ENCODE peak calls at places on chromosomes 13 and 19, in ten cellular contexts. One of them, this sample, is unnamed.

GRCh38 chr19:21233691-21234090 is 91.9 kb downstream of the ZNF431 start:
- DNase-seq in tibial artery: no peak
- DNase-seq in CD8-positive, alpha-beta T cell: no peak
- DNase-seq in fibroblast of mammary gland: no peak
- DNase-seq in AG04450: no peak
- DNase-seq in IMR-90: no peak
- DNase-seq in Panc1: no peak
- DNase-seq in transverse colon: no peak
- DNase-seq in cardiac muscle cell: no peak
- DNase-seq in GM12865: no peak
- DNase-seq in this sample: no peak

GRCh38 chr19:15461694-15462093 is 2.6 kb downstream of the RASAL3 start:
- DNase-seq in CD8-positive, alpha-beta T cell: no peak
- DNase-seq in IMR-90: no peak
- DNase-seq in transverse colon: no peak
- DNase-seq in tibial artery: no peak
- DNase-seq in AG04450: no peak
- DNase-seq in Panc1: no peak
- DNase-seq in fibroblast of mammary gland: no peak
- DNase-seq in GM12865: no peak
- DNase-seq in cardiac muscle cell: no peak
- DNase-seq in this sample: no peak

GRCh38 chr13:43303040-43303729 is 279.8 kb downstream of the DNAJC15 start:
- DNase-seq in CD8-positive, alpha-beta T cell: no peak
- DNase-seq in Panc1: no peak
- DNase-seq in GM12865: peak
- DNase-seq in AG04450: no peak
- DNase-seq in IMR-90: peak
- DNase-seq in transverse colon: peak
- DNase-seq in tibial artery: peak
- DNase-seq in cardiac muscle cell: peak
- DNase-seq in fibroblast of mammary gland: peak
- DNase-seq in this sample: no peak

GRCh38 chr13:26872444-26873173 is 112.0 kb upstream of the GPR12 start:
- DNase-seq in cardiac muscle cell: peak
- DNase-seq in Panc1: peak
- DNase-seq in fibroblast of mammary gland: peak
- DNase-seq in AG04450: no peak
- DNase-seq in tibial artery: no peak
- DNase-seq in transverse colon: peak
- DNase-seq in GM12865: peak
- DNase-seq in CD8-positive, alpha-beta T cell: peak
- DNase-seq in IMR-90: peak
- DNase-seq in this sample: no peak

GRCh38 chr13:43939149-43939548 is 59.4 kb downstream of the LACC1 start:
- DNase-seq in tibial artery: no peak
- DNase-seq in Panc1: no peak
- DNase-seq in IMR-90: no peak
- DNase-seq in transverse colon: no peak
- DNase-seq in GM12865: no peak
- DNase-seq in AG04450: no peak
- DNase-seq in CD8-positive, alpha-beta T cell: no peak
- DNase-seq in cardiac muscle cell: no peak
- DNase-seq in fibroblast of mammary gland: no peak
- DNase-seq in this sample: no peak

GRCh38 chr19:13252569-13253335 is 102.5 kb downstream of the IER2 start:
- DNase-seq in fibroblast of mammary gland: no peak
- DNase-seq in tibial artery: no peak
- DNase-seq in IMR-90: no peak
- DNase-seq in GM12865: no peak
- DNase-seq in transverse colon: no peak
- DNase-seq in cardiac muscle cell: no peak
- DNase-seq in CD8-positive, alpha-beta T cell: no peak
- DNase-seq in Panc1: no peak
- DNase-seq in AG04450: no peak
- DNase-seq in this sample: no peak

GRCh38 chr19:38658462-38659306 is 11.2 kb downstream of the ACTN4 start:
- DNase-seq in AG04450: peak
- DNase-seq in IMR-90: peak
- DNase-seq in fibroblast of mammary gland: peak
- DNase-seq in Panc1: peak
- DNase-seq in GM12865: no peak
- DNase-seq in CD8-positive, alpha-beta T cell: no peak
- DNase-seq in transverse colon: peak
- DNase-seq in tibial artery: peak
- DNase-seq in cardiac muscle cell: peak
- DNase-seq in this sample: no peak

GRCh38 chr13:31073859-31074718 is 87.6 kb downstream of the HSPH1 start:
- DNase-seq in AG04450: no peak
- DNase-seq in tibial artery: no peak
- DNase-seq in IMR-90: peak
- DNase-seq in Panc1: no peak
- DNase-seq in GM12865: peak
- DNase-seq in CD8-positive, alpha-beta T cell: no peak
- DNase-seq in transverse colon: no peak
- DNase-seq in fibroblast of mammary gland: peak
- DNase-seq in cardiac muscle cell: no peak
- DNase-seq in this sample: no peak

GRCh38 chr19:45446295-45446694 is 21.5 kb upstream of the FOSB start:
- DNase-seq in GM12865: peak
- DNase-seq in tibial artery: no peak
- DNase-seq in IMR-90: peak
- DNase-seq in fibroblast of mammary gland: peak
- DNase-seq in cardiac muscle cell: no peak
- DNase-seq in AG04450: no peak
- DNase-seq in CD8-positive, alpha-beta T cell: no peak
- DNase-seq in Panc1: no peak
- DNase-seq in transverse colon: no peak
- DNase-seq in this sample: no peak

GRCh38 chr19:45443462-45444317 is 20.0 kb upstream of the ERCC1 start:
- DNase-seq in tibial artery: peak
- DNase-seq in GM12865: peak
- DNase-seq in CD8-positive, alpha-beta T cell: peak
- DNase-seq in cardiac muscle cell: peak
- DNase-seq in IMR-90: peak
- DNase-seq in Panc1: no peak
- DNase-seq in AG04450: no peak
- DNase-seq in transverse colon: peak
- DNase-seq in fibroblast of mammary gland: peak
- DNase-seq in this sample: peak

GRCh38 chr19:45442927-45443461 is 19.3 kb upstream of the ERCC1 start:
- DNase-seq in AG04450: no peak
- DNase-seq in tibial artery: peak
- DNase-seq in CD8-positive, alpha-beta T cell: peak
- DNase-seq in transverse colon: peak
- DNase-seq in Panc1: no peak
- DNase-seq in fibroblast of mammary gland: peak
- DNase-seq in cardiac muscle cell: no peak
- DNase-seq in GM12865: peak
- DNase-seq in IMR-90: peak
- DNase-seq in this sample: no peak

GRCh38 chr19:45445139-45445538 is 21.4 kb upstream of the ERCC1 start:
- DNase-seq in AG04450: no peak
- DNase-seq in GM12865: no peak
- DNase-seq in fibroblast of mammary gland: no peak
- DNase-seq in CD8-positive, alpha-beta T cell: no peak
- DNase-seq in tibial artery: no peak
- DNase-seq in transverse colon: no peak
- DNase-seq in Panc1: no peak
- DNase-seq in cardiac muscle cell: no peak
- DNase-seq in IMR-90: no peak
- DNase-seq in this sample: no peak

GRCh38 chr19:45444318-45445041 is 20.8 kb upstream of the ERCC1 start:
- DNase-seq in AG04450: no peak
- DNase-seq in Panc1: no peak
- DNase-seq in tibial artery: peak
- DNase-seq in IMR-90: peak
- DNase-seq in cardiac muscle cell: peak
- DNase-seq in transverse colon: peak
- DNase-seq in CD8-positive, alpha-beta T cell: peak
- DNase-seq in fibroblast of mammary gland: peak
- DNase-seq in GM12865: peak
- DNase-seq in this sample: peak
- H3K4me3 ChIP-seq in AG04450: peak
- H3K4me3 ChIP-seq in Panc1: peak
- H3K4me3 ChIP-seq in tibial artery: peak
- H3K4me3 ChIP-seq in IMR-90: no peak
- H3K4me3 ChIP-seq in cardiac muscle cell: peak
- H3K4me3 ChIP-seq in transverse colon: peak
- H3K4me3 ChIP-seq in CD8-positive, alpha-beta T cell: no peak
- H3K4me3 ChIP-seq in fibroblast of mammary gland: peak
- H3K4me3 ChIP-seq in GM12865: peak
- H3K4me3 ChIP-seq in this sample: no peak

GRCh38 chr19:57465680-57466381 is 8.9 kb upstream of the VN1R1 start:
- DNase-seq in Panc1: no peak
- DNase-seq in tibial artery: no peak
- DNase-seq in CD8-positive, alpha-beta T cell: no peak
- DNase-seq in fibroblast of mammary gland: peak
- DNase-seq in IMR-90: peak
- DNase-seq in GM12865: peak
- DNase-seq in transverse colon: peak
- DNase-seq in cardiac muscle cell: no peak
- DNase-seq in AG04450: no peak
- DNase-seq in this sample: no peak
- TF ChIP-seq CTCF in Panc1: peak
- TF ChIP-seq CTCF in tibial artery: no peak
- TF ChIP-seq CTCF in CD8-positive, alpha-beta T cell: no peak
- TF ChIP-seq CTCF in fibroblast of mammary gland: peak
- TF ChIP-seq CTCF in IMR-90: peak
- TF ChIP-seq CTCF in GM12865: peak
- TF ChIP-seq CTCF in transverse colon: peak
- TF ChIP-seq CTCF in cardiac muscle cell: peak
- TF ChIP-seq CTCF in AG04450: peak
- TF ChIP-seq CTCF in this sample: peak

DNA sequence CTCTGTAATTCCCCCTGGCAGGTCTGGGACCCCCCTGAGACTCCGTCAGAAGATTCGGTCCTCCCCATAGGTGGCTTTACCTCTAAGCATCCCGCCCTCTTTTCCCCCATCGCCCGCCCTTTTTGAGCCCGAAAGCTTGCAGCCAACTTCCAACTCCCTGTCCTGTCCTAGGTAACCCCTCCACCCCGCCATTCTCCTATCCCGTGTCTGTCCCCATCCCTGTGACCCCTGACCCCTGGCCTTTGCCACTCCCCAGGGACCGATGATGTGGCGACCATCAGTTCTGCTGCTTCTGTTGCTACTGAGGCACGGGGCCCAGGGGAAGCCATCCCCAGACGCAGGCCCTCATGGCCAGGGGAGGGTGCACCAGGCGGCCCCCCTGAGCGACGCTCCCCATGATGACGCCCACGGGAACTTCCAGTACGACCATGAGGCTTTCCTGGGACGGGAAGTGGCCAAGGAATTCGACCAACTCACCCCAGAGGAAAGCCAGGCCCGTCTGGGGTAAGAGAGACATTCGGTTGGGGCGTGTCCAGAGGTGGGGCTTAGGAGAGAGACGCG is 488 bp downstream of the RCN3 start:
- DNase-seq in fibroblast of mammary gland: peak
- DNase-seq in AG04450: no peak
- DNase-seq in tibial artery: peak
- DNase-seq in cardiac muscle cell: no peak
- DNase-seq in GM12865: no peak
- DNase-seq in Panc1: no peak
- DNase-seq in transverse colon: no peak
- DNase-seq in CD8-positive, alpha-beta T cell: no peak
- DNase-seq in IMR-90: peak
- DNase-seq in this sample: no peak
- H3K4me3 ChIP-seq in fibroblast of mammary gland: peak
- H3K4me3 ChIP-seq in AG04450: peak
- H3K4me3 ChIP-seq in tibial artery: peak
- H3K4me3 ChIP-seq in cardiac muscle cell: peak
- H3K4me3 ChIP-seq in GM12865: no peak
- H3K4me3 ChIP-seq in Panc1: peak
- H3K4me3 ChIP-seq in transverse colon: peak
- H3K4me3 ChIP-seq in CD8-positive, alpha-beta T cell: peak
- H3K4me3 ChIP-seq in IMR-90: peak
- H3K4me3 ChIP-seq in this sample: peak

GRCh38 chr19:56308792-56309191 is 5.8 kb downstream of the ZSCAN5A start:
- DNase-seq in fibroblast of mammary gland: no peak
- DNase-seq in tibial artery: no peak
- DNase-seq in CD8-positive, alpha-beta T cell: no peak
- DNase-seq in GM12865: no peak
- DNase-seq in Panc1: no peak
- DNase-seq in transverse colon: no peak
- DNase-seq in cardiac muscle cell: no peak
- DNase-seq in AG04450: no peak
- DNase-seq in IMR-90: no peak
- DNase-seq in this sample: no peak

GRCh38 chr19:56310462-56310861 is 4.2 kb downstream of the ZSCAN5A start:
- DNase-seq in AG04450: no peak
- DNase-seq in Panc1: no peak
- DNase-seq in transverse colon: no peak
- DNase-seq in GM12865: no peak
- DNase-seq in cardiac muscle cell: no peak
- DNase-seq in fibroblast of mammary gland: no peak
- DNase-seq in tibial artery: no peak
- DNase-seq in IMR-90: no peak
- DNase-seq in CD8-positive, alpha-beta T cell: no peak
- DNase-seq in this sample: no peak

GRCh38 chr19:56312787-56313343 is 1.8 kb downstream of the ZSCAN5A start:
- DNase-seq in fibroblast of mammary gland: no peak
- DNase-seq in cardiac muscle cell: no peak
- DNase-seq in AG04450: no peak
- DNase-seq in CD8-positive, alpha-beta T cell: no peak
- DNase-seq in transverse colon: no peak
- DNase-seq in IMR-90: no peak
- DNase-seq in Panc1: no peak
- DNase-seq in GM12865: peak
- DNase-seq in tibial artery: no peak
- DNase-seq in this sample: no peak

GRCh38 chr19:56312337-56312736 is 2.3 kb downstream of the ZSCAN5A start:
- DNase-seq in IMR-90: no peak
- DNase-seq in cardiac muscle cell: no peak
- DNase-seq in AG04450: no peak
- DNase-seq in CD8-positive, alpha-beta T cell: no peak
- DNase-seq in Panc1: no peak
- DNase-seq in tibial artery: no peak
- DNase-seq in fibroblast of mammary gland: no peak
- DNase-seq in GM12865: no peak
- DNase-seq in transverse colon: no peak
- DNase-seq in this sample: no peak

DNA sequence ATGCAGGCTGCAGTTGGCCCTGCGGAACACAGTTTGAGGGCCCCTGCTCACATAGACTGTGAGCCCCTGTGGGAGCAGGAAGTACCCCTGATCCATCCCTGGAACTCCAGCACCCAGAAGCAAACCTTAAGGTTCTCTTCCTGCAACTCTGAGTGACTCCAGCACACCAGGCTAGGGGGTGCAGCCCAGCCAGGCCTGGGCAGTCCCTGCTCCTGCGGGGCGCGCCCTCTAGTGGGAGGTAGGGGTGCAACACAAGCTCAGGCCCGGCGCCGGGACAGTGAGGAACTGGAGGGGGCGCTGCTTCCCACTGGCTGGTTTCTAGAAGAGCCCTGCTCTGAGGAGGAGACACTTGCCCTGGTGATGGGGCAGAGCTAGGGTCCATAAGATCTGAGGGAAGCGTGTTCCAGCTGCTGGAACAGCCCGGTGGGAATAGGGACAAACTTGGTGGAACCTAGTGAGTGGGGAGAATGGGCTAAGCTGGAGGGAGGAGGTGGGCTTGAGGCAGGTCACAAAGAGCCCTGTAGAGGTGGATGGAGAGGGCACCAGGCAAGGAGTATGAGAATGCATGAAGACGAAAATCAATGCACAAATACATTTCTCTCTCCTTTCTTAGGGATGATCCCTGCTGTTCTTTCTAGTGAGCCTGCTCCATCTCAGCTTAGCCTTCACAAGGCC is 5.0 kb downstream of the ZSCAN5A start:
- DNase-seq in GM12865: peak
- DNase-seq in AG04450: no peak
- DNase-seq in tibial artery: no peak
- DNase-seq in Panc1: no peak
- DNase-seq in fibroblast of mammary gland: peak
- DNase-seq in CD8-positive, alpha-beta T cell: peak
- DNase-seq in IMR-90: peak
- DNase-seq in cardiac muscle cell: peak
- DNase-seq in transverse colon: peak
- DNase-seq in this sample: no peak
- TF ChIP-seq CTCF in GM12865: peak
- TF ChIP-seq CTCF in AG04450: peak
- TF ChIP-seq CTCF in tibial artery: peak
- TF ChIP-seq CTCF in Panc1: peak
- TF ChIP-seq CTCF in fibroblast of mammary gland: peak
- TF ChIP-seq CTCF in CD8-positive, alpha-beta T cell: peak
- TF ChIP-seq CTCF in IMR-90: peak
- TF ChIP-seq CTCF in cardiac muscle cell: peak
- TF ChIP-seq CTCF in transverse colon: peak
- TF ChIP-seq CTCF in this sample: peak

This sample was measured in RWPE2.